ENCODE peak calls at places on chromosome 9, in eight cellular contexts. One of them, this sample, is unnamed.

GRCh38 chr9:136297016-136297691 is 6.7 kb downstream of the CCDC187 start:
- DNase-seq in body of pancreas: peak
- DNase-seq in tibial artery: no peak
- DNase-seq in GM10248: no peak
- DNase-seq in RWPE1: peak
- DNase-seq in OCI-LY7: no peak
- DNase-seq in mesothelial cell of epicardium: no peak
- DNase-seq in fibroblast of lung: no peak
- DNase-seq in this sample: no peak

GRCh38 chr9:134491436-134491835 is 150.2 kb upstream of the COL5A1 start:
- DNase-seq in mesothelial cell of epicardium: no peak
- DNase-seq in OCI-LY7: no peak
- DNase-seq in fibroblast of lung: no peak
- DNase-seq in RWPE1: no peak
- DNase-seq in body of pancreas: no peak
- DNase-seq in tibial artery: no peak
- DNase-seq in GM10248: no peak
- DNase-seq in this sample: no peak

GRCh38 chr9:116237456-116237855 is 83.9 kb downstream of the PAPPA start:
- DNase-seq in mesothelial cell of epicardium: no peak
- DNase-seq in body of pancreas: no peak
- DNase-seq in OCI-LY7: no peak
- DNase-seq in tibial artery: no peak
- DNase-seq in RWPE1: no peak
- DNase-seq in fibroblast of lung: no peak
- DNase-seq in GM10248: no peak
- DNase-seq in this sample: peak

GRCh38 chr9:130681769-130682489 is 11.7 kb upstream of the EXOSC2 start:
- DNase-seq in RWPE1: no peak
- DNase-seq in GM10248: peak
- DNase-seq in tibial artery: no peak
- DNase-seq in OCI-LY7: peak
- DNase-seq in fibroblast of lung: no peak
- DNase-seq in body of pancreas: no peak
- DNase-seq in mesothelial cell of epicardium: no peak
- DNase-seq in this sample: no peak

GRCh38 chr9:96327694-96328352 is 25.8 kb upstream of the HSD17B3 start:
- DNase-seq in RWPE1: peak
- DNase-seq in tibial artery: peak
- DNase-seq in OCI-LY7: peak
- DNase-seq in body of pancreas: peak
- DNase-seq in mesothelial cell of epicardium: no peak
- DNase-seq in fibroblast of lung: peak
- DNase-seq in GM10248: peak
- DNase-seq in this sample: peak

GRCh38 chr9:70061776-70062175 is 18.1 kb downstream of the MAMDC2 start:
- DNase-seq in GM10248: no peak
- DNase-seq in RWPE1: no peak
- DNase-seq in OCI-LY7: no peak
- DNase-seq in mesothelial cell of epicardium: no peak
- DNase-seq in body of pancreas: no peak
- DNase-seq in fibroblast of lung: peak
- DNase-seq in tibial artery: no peak
- DNase-seq in this sample: no peak

GRCh38 chr9:35357826-35358225 is 132.1 kb upstream of the RUSC2 start:
- DNase-seq in tibial artery: no peak
- DNase-seq in OCI-LY7: no peak
- DNase-seq in body of pancreas: no peak
- DNase-seq in mesothelial cell of epicardium: no peak
- DNase-seq in GM10248: no peak
- DNase-seq in RWPE1: no peak
- DNase-seq in fibroblast of lung: no peak
- DNase-seq in this sample: no peak

GRCh38 chr9:3809724-3810123 is 283.9 kb upstream of the RFX3 start:
- DNase-seq in mesothelial cell of epicardium: no peak
- DNase-seq in fibroblast of lung: no peak
- DNase-seq in RWPE1: peak
- DNase-seq in GM10248: no peak
- DNase-seq in body of pancreas: no peak
- DNase-seq in tibial artery: no peak
- DNase-seq in OCI-LY7: no peak
- DNase-seq in this sample: peak

GRCh38 chr9:92064711-92065110 is 50.5 kb downstream of the SPTLC1 start:
- DNase-seq in fibroblast of lung: peak
- DNase-seq in RWPE1: no peak
- DNase-seq in mesothelial cell of epicardium: no peak
- DNase-seq in OCI-LY7: no peak
- DNase-seq in tibial artery: no peak
- DNase-seq in GM10248: no peak
- DNase-seq in body of pancreas: no peak
- DNase-seq in this sample: peak

GRCh38 chr9:104606202-104606601 is 775 bp upstream of the OR13C2 start:
- DNase-seq in body of pancreas: no peak
- DNase-seq in GM10248: no peak
- DNase-seq in RWPE1: no peak
- DNase-seq in tibial artery: no peak
- DNase-seq in OCI-LY7: no peak
- DNase-seq in fibroblast of lung: no peak
- DNase-seq in mesothelial cell of epicardium: no peak
- DNase-seq in this sample: no peak

GRCh38 chr9:23819403-23819802 is 6.6 kb downstream of the ELAVL2 start:
- DNase-seq in OCI-LY7: no peak
- DNase-seq in body of pancreas: no peak
- DNase-seq in mesothelial cell of epicardium: no peak
- DNase-seq in tibial artery: no peak
- DNase-seq in fibroblast of lung: no peak
- DNase-seq in GM10248: no peak
- DNase-seq in RWPE1: no peak
- DNase-seq in this sample: no peak

GRCh38 chr9:78462616-78463015 is 165.7 kb downstream of the PSAT1 start:
- DNase-seq in mesothelial cell of epicardium: no peak
- DNase-seq in fibroblast of lung: no peak
- DNase-seq in body of pancreas: no peak
- DNase-seq in GM10248: no peak
- DNase-seq in RWPE1: no peak
- DNase-seq in OCI-LY7: no peak
- DNase-seq in tibial artery: no peak
- DNase-seq in this sample: peak

GRCh38 chr9:4666042-4666699 is at the start of gene SPATA6L:
- DNase-seq in fibroblast of lung: peak
- DNase-seq in OCI-LY7: no peak
- DNase-seq in GM10248: peak
- DNase-seq in RWPE1: no peak
- DNase-seq in tibial artery: peak
- DNase-seq in body of pancreas: peak
- DNase-seq in mesothelial cell of epicardium: peak
- DNase-seq in this sample: peak

GRCh38 chr9:74760031-74760700 is 127.6 kb downstream of the TRPM6 start:
- DNase-seq in GM10248: no peak
- DNase-seq in mesothelial cell of epicardium: no peak
- DNase-seq in body of pancreas: no peak
- DNase-seq in RWPE1: peak
- DNase-seq in fibroblast of lung: peak
- DNase-seq in tibial artery: no peak
- DNase-seq in OCI-LY7: no peak
- DNase-seq in this sample: peak

GRCh38 chr9:35577486-35577885 is 27.6 kb upstream of the TESK1 start:
- DNase-seq in RWPE1: no peak
- DNase-seq in mesothelial cell of epicardium: no peak
- DNase-seq in fibroblast of lung: no peak
- DNase-seq in GM10248: no peak
- DNase-seq in tibial artery: no peak
- DNase-seq in body of pancreas: no peak
- DNase-seq in OCI-LY7: no peak
- DNase-seq in this sample: no peak

GRCh38 chr9:72907421-72907820 is 45.4 kb downstream of the ALDH1A1 start:
- DNase-seq in GM10248: no peak
- DNase-seq in RWPE1: no peak
- DNase-seq in mesothelial cell of epicardium: no peak
- DNase-seq in body of pancreas: no peak
- DNase-seq in tibial artery: no peak
- DNase-seq in fibroblast of lung: no peak
- DNase-seq in OCI-LY7: no peak
- DNase-seq in this sample: no peak

GRCh38 chr9:14248149-14248548 is 65.8 kb downstream of the NFIB start:
- DNase-seq in tibial artery: no peak
- DNase-seq in mesothelial cell of epicardium: no peak
- DNase-seq in RWPE1: no peak
- DNase-seq in fibroblast of lung: no peak
- DNase-seq in body of pancreas: no peak
- DNase-seq in OCI-LY7: no peak
- DNase-seq in GM10248: no peak
- DNase-seq in this sample: no peak

GRCh38 chr9:108443741-108444140 is 412.0 kb downstream of the ACTL7B start:
- DNase-seq in tibial artery: no peak
- DNase-seq in OCI-LY7: no peak
- DNase-seq in GM10248: no peak
- DNase-seq in mesothelial cell of epicardium: no peak
- DNase-seq in fibroblast of lung: peak
- DNase-seq in RWPE1: peak
- DNase-seq in body of pancreas: no peak
- DNase-seq in this sample: peak

DNA sequence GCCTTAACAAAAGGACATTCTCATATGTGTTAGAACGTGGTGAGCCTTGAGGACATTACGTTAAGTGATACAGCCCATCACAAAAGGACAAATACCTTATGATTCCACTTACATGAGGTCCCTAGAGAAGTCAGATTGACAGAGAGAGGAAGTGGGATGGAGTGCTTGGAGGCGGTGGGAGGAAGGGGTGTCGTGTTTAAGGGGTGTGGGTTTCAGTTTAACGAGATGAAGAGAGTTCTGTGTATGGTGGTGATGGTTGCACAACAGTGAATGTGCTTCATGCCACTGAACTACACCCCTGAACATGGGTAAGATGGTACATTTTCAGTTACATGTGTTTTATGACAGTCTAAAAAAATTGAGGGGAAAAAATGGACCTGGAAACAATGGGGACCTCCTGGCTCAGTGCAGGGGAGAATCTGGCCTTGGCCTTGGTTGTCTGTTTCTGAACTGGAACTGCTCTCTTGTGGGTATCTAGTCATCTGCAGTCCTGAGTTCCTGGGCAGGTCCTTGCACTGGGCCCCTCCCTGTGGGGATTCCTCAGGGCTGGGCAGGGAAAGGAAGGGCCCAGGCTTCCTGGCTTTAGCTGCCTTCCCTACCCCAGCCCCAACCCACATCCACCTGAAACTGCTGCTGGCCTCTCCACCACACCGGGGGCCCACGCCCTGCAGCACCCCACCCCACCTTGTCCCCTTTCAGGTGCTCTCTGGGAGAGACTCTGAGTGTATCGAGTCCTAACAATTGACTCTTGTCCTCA is 17.8 kb downstream of the LRRC8A start:
- DNase-seq in tibial artery: no peak
- DNase-seq in body of pancreas: no peak
- DNase-seq in RWPE1: peak
- DNase-seq in mesothelial cell of epicardium: no peak
- DNase-seq in fibroblast of lung: no peak
- DNase-seq in OCI-LY7: no peak
- DNase-seq in GM10248: peak
- DNase-seq in this sample: no peak
- TF ChIP-seq CTCF in tibial artery: no peak
- TF ChIP-seq CTCF in body of pancreas: no peak
- TF ChIP-seq CTCF in RWPE1: no peak
- TF ChIP-seq CTCF in mesothelial cell of epicardium: no peak
- TF ChIP-seq CTCF in fibroblast of lung: no peak
- TF ChIP-seq CTCF in OCI-LY7: no peak
- TF ChIP-seq CTCF in GM10248: no peak
- TF ChIP-seq CTCF in this sample: no peak

GRCh38 chr9:83219924-83220438 is 157.0 kb upstream of the RASEF start:
- DNase-seq in body of pancreas: peak
- DNase-seq in mesothelial cell of epicardium: no peak
- DNase-seq in OCI-LY7: no peak
- DNase-seq in GM10248: no peak
- DNase-seq in tibial artery: no peak
- DNase-seq in fibroblast of lung: no peak
- DNase-seq in RWPE1: no peak
- DNase-seq in this sample: no peak
- TF ChIP-seq CTCF in body of pancreas: no peak
- TF ChIP-seq CTCF in mesothelial cell of epicardium: no peak
- TF ChIP-seq CTCF in OCI-LY7: no peak
- TF ChIP-seq CTCF in GM10248: no peak
- TF ChIP-seq CTCF in tibial artery: no peak
- TF ChIP-seq CTCF in fibroblast of lung: no peak
- TF ChIP-seq CTCF in RWPE1: peak
- TF ChIP-seq CTCF in this sample: peak

DNA sequence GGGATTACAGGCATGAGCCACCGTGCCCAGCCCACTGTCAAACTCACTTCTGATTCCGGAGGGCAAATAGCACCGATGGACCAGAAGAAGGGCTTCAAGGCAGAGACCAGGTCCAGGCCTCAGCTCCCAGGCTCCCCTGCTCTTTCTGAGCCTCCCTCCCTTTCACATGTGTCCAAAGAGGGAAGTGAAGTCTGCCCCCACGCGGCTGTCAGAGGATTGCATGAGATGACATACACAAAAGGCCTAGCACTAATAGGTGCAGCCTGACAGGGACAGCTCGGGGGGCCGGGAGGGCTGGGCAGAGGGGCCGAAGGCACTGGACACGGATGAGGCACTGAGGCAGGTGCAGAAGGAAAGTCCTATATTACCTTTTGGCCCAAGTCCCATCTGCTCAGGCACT is 16.1 kb downstream of the FBP1 start:
- DNase-seq in mesothelial cell of epicardium: no peak
- DNase-seq in OCI-LY7: peak
- DNase-seq in body of pancreas: peak
- DNase-seq in RWPE1: peak
- DNase-seq in tibial artery: peak
- DNase-seq in GM10248: peak
- DNase-seq in fibroblast of lung: no peak
- DNase-seq in this sample: no peak
- TF ChIP-seq CTCF in mesothelial cell of epicardium: no peak
- TF ChIP-seq CTCF in OCI-LY7: peak
- TF ChIP-seq CTCF in body of pancreas: peak
- TF ChIP-seq CTCF in RWPE1: no peak
- TF ChIP-seq CTCF in tibial artery: no peak
- TF ChIP-seq CTCF in GM10248: peak
- TF ChIP-seq CTCF in fibroblast of lung: no peak
- TF ChIP-seq CTCF in this sample: peak

DNA sequence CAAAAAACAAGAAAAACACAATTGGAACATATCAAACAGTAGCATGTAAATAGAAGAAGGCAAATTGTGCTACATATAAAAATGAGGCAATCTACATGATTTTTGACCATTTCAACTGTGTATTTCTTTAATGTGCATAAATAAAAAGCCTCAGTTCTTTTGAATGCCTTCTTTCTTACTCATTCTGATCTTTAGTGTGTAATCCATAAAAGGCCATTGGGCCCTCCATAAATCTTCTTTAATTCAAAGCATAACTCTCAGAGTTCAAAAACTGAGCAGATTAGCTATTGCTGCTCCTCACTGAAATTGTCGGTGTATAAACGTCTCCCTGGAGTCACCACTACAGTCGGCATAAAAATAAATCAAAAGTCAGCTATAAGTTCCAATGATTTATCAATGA is 45.3 kb upstream of the ADAMTSL1 start:
- DNase-seq in GM10248: no peak
- DNase-seq in tibial artery: no peak
- DNase-seq in RWPE1: no peak
- DNase-seq in fibroblast of lung: peak
- DNase-seq in OCI-LY7: no peak
- DNase-seq in mesothelial cell of epicardium: no peak
- DNase-seq in body of pancreas: no peak
- DNase-seq in this sample: no peak
- TF ChIP-seq CTCF in GM10248: no peak
- TF ChIP-seq CTCF in tibial artery: no peak
- TF ChIP-seq CTCF in RWPE1: no peak
- TF ChIP-seq CTCF in fibroblast of lung: no peak
- TF ChIP-seq CTCF in OCI-LY7: no peak
- TF ChIP-seq CTCF in mesothelial cell of epicardium: no peak
- TF ChIP-seq CTCF in body of pancreas: no peak
- TF ChIP-seq CTCF in this sample: no peak